ENCODE peak calls at places on chromosomes 4 and X, in seven cellular contexts. Q, U, E, T, J, N and R are unnamed samples.

GRCh38 chrX:97743014-97743413 is 859.3 kb downstream of the RPA4 start:
- DNase-seq in U (no peak), E (no peak), N (no peak), J (no peak), Q (no peak), T (no peak), R (no peak)

GRCh38 chr4:176839656-176840055 is 46.9 kb upstream of the VEGFC start:
- DNase-seq in N (no peak), T (no peak), E (no peak), J (no peak), Q (no peak), U (no peak), R (no peak)

GRCh38 chrX:17703201-17703600 is 34.1 kb upstream of the SCML1 start:
- DNase-seq in Q (no peak), U (no peak), E (no peak), T (no peak), J (no peak), N (no peak), R (no peak)

GRCh38 chr4:104395219-104395618 is 99.5 kb downstream of the CXXC4 start:
- DNase-seq in U (peak; percentile 41), Q (no peak), E (no peak), J (no peak), T (no peak), N (no peak), R (no peak)

GRCh38 chr4:143202824-143203223 is 18.1 kb downstream of the USP38 start:
- DNase-seq in Q (no peak), J (peak; percentile 55), N (peak; percentile 46), U (peak; percentile 44), E (no peak), T (no peak), R (no peak)

GRCh38 chr4:20543131-20543530 is 157.1 kb upstream of the PACRGL start:
- DNase-seq in Q (no peak), N (no peak), E (no peak), U (no peak), T (no peak), J (peak; percentile 27), R (no peak)

GRCh38 chr4:2526559-2526958 is 9.9 kb upstream of the FAM193A start:
- DNase-seq in U (no peak), T (no peak), N (no peak), J (no peak), Q (no peak), E (no peak), R (peak; percentile 18)

GRCh38 chrX:12563121-12563520 is 228.1 kb upstream of the PRPS2 start:
- DNase-seq in N (no peak), J (peak; percentile 47), Q (no peak), T (no peak), U (no peak), E (no peak), R (no peak)

GRCh38 chr4:17762705-17763104 is 18.7 kb downstream of the FAM184B start:
- DNase-seq in E (no peak), N (no peak), J (peak; percentile 50), T (no peak), U (peak; percentile 22), Q (no peak), R (no peak)

GRCh38 chr4:167290684-167291083 is 56.4 kb upstream of the SPOCK3 start:
- DNase-seq in J (peak; percentile 66), N (peak; percentile 11), E (no peak), Q (no peak), T (no peak), U (peak; percentile 35), R (no peak)

GRCh38 chr4:155530290-155530689 is 136.4 kb upstream of the GUCY1A1 start:
- DNase-seq in U (no peak), J (no peak), N (peak; percentile 75), E (no peak), Q (no peak), T (no peak), R (no peak)

GRCh38 chrX:124343016-124343415 is 3.3 kb upstream of the SH2D1A start:
- DNase-seq in T (no peak), Q (no peak), U (no peak), J (no peak), E (no peak), N (no peak), R (no peak)

GRCh38 chrX:40105016-40105790 is 7.4 kb upstream of the BCOR start:
- DNase-seq in N (peak; percentile 8), T (peak; percentile 52), E (no peak), Q (no peak), U (no peak), J (no peak), R (no peak)

GRCh38 chr4:72567821-72568620 is 1.0 kb downstream of the ADAMTS3 start:
- DNase-seq in T (peak; percentile 86), Q (peak; percentile 87), E (no peak), J (peak; percentile 75), U (peak; percentile 90), N (peak; percentile 54), R (peak; percentile 76)

GRCh38 chr4:95674451-95675095 is 125.8 kb upstream of the UNC5C start:
- DNase-seq in N (peak; percentile 9), T (no peak), Q (no peak), E (no peak), J (no peak), U (no peak), R (no peak)

DNA sequence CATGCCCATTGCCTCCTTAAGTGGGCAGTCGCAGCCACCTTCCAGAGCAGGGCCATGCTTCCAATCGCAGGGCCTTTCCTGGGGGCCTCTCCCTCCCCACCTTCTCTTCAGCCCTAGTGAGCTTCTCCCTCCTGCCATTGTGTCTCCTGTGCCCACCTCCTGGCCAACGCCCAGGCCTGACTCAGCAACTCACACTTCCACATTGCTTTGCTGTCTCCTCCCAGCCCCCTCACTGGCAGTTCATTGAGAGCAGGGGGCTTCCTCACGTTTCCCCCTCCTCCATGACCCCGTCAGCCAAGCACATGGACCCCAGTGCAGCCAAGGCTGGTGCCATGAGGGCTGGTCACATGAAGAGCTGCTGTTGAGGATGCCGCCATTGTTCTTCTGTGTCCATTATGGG is 25.9 kb downstream of the HTRA3 start:
- DNase-seq in E (no peak), J (no peak), T (peak; percentile 19), U (no peak), N (no peak), Q (peak; percentile 42), R (peak; percentile 66)
- TF ChIP-seq CTCF in E (no peak), J (no peak), T (no peak), U (no peak), N (no peak), Q (no peak), R (no peak)

GRCh38 chrX:15854080-15854655 is 445 bp downstream of the AP1S2 start:
- DNase-seq in N (no peak), Q (peak; percentile 76), J (peak; percentile 11), E (no peak), T (peak; percentile 69), U (no peak), R (no peak)
- TF ChIP-seq CTCF in N (no peak), Q (no peak), J (peak; percentile 7), E (no peak), T (no peak), U (peak; percentile 15), R (peak; percentile 73)

GRCh38 chr4:15457401-15458201 is 12.1 kb upstream of the CC2D2A start:
- DNase-seq in U (peak; percentile 79), N (peak; percentile 49), J (peak; percentile 88), Q (no peak), E (no peak), T (no peak), R (no peak)
- TF ChIP-seq CTCF in U (peak; percentile 60), N (peak; percentile 50), J (peak; percentile 67), Q (peak; percentile 76), E (peak; percentile 43), T (peak; percentile 56), R (peak; percentile 92)

DNA sequence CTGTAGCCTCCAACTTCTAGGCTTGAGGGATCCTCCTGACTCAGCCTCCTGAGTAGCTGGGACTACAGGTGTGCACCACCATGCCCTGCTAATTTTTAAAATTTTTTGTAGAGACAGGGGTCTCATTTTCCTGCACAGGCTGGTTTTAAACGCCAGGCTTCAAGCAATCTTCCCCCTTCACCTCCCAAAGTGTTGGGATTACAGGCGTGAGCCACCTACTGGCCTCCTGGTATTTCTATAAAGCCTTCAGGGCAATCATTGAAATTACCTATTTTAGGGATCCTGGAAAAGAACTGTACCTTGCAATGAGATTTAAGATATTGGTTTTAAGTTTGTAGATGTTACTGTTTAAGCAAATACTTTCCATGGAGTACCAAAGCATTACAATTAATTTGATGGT is 13.5 kb upstream of the PLS3 start:
- DNase-seq in Q (no peak), T (no peak), N (no peak), U (no peak), E (no peak), J (no peak), R (no peak)
- TF ChIP-seq CTCF in Q (no peak), T (no peak), N (no peak), U (peak; percentile 22), E (no peak), J (peak; percentile 18), R (peak; percentile 59)

DNA sequence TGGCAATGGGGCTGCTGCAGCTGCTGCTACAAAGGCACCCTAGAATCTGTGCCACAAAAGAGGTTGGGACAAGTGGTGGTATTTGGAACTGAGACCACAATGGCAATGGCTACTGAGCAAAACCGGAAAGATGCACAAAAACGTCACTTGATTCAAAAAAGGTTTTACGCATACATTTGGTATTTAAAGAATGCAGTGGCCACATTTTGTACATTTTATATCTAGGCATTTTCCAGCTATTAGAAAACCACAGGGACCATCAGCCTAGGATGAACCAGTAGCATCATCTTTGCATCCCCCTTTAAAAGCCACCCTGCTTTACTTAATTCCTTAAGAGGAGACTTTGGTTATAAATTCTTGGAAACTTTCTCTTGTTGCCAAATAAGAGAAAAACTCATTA is 104.8 kb upstream of the CXCL13 start:
- DNase-seq in J (no peak), E (no peak), T (no peak), Q (no peak), U (peak; percentile 14), N (no peak), R (no peak)
- TF ChIP-seq CTCF in J (no peak), E (no peak), T (no peak), Q (no peak), U (no peak), N (no peak), R (no peak)

GRCh38 chr4:169005453-169006099 is 4.5 kb downstream of the CBR4 start:
- DNase-seq in N (no peak), U (peak; percentile 46), E (no peak), Q (no peak), J (peak; percentile 59), T (no peak), R (no peak)
- TF ChIP-seq CTCF in N (peak; percentile 4), U (peak; percentile 36), E (no peak), Q (peak; percentile 16), J (peak; percentile 56), T (no peak), R (peak; percentile 82)

DNA sequence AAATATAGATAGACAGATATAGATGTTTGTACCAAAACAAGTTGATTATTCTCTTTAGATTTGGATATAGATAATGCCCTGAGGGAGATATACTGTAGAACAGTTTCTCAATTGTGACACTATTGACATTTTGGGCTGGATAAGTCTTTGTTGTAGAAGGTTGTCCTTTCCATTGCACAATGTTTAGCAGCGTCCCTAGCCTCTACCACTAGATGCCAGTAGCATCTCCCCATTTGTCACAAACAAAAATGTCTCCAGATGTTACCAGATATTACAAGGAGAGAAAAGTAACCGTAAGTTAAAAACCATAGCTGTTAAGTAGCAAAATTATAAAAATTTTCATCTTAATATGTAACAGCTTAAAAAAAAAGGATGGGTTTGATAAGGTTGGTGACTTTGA is 2595.3 kb downstream of the ARAP2 start:
- DNase-seq in U (peak; percentile 29), N (no peak), T (no peak), Q (no peak), E (no peak), J (peak; percentile 57), R (no peak)
- TF ChIP-seq CTCF in U (peak; percentile 65), N (no peak), T (no peak), Q (no peak), E (no peak), J (peak; percentile 74), R (peak; percentile 86)